ENCODE peak calls at places on chromosomes 13 and 19, in six cellular contexts. One of them, this sample, is unnamed.

GRCh38 chr13:80862466-80862865 is 521.5 kb upstream of the SPRY2 start:
- DNase-seq in WERI-Rb-1: no peak
- DNase-seq in neural progenitor cell: no peak
- DNase-seq in mucosa of descending colon: no peak
- DNase-seq in tibial nerve: no peak
- DNase-seq in bronchial epithelial cell: no peak
- DNase-seq in this sample: no peak

GRCh38 chr19:30444253-30444671 is 72.1 kb downstream of the ZNF536 start:
- DNase-seq in neural progenitor cell: no peak
- DNase-seq in tibial nerve: no peak
- DNase-seq in bronchial epithelial cell: no peak
- DNase-seq in WERI-Rb-1: no peak
- DNase-seq in mucosa of descending colon: no peak
- DNase-seq in this sample: no peak

GRCh38 chr13:104382941-104383340 is 1316.7 kb upstream of the SLC10A2 start:
- DNase-seq in bronchial epithelial cell: peak; percentile 45
- DNase-seq in neural progenitor cell: no peak
- DNase-seq in mucosa of descending colon: no peak
- DNase-seq in WERI-Rb-1: no peak
- DNase-seq in tibial nerve: no peak
- DNase-seq in this sample: peak; percentile 8

GRCh38 chr19:1970003-1970805 is 29.2 kb downstream of the CSNK1G2 start:
- DNase-seq in mucosa of descending colon: no peak
- DNase-seq in neural progenitor cell: no peak
- DNase-seq in bronchial epithelial cell: no peak
- DNase-seq in WERI-Rb-1: no peak
- DNase-seq in tibial nerve: no peak
- DNase-seq in this sample: no peak

GRCh38 chr19:7923295-7924191 is 2.4 kb downstream of the CTXN1 start:
- DNase-seq in tibial nerve: no peak
- DNase-seq in bronchial epithelial cell: no peak
- DNase-seq in mucosa of descending colon: no peak
- DNase-seq in WERI-Rb-1: no peak
- DNase-seq in neural progenitor cell: no peak
- DNase-seq in this sample: no peak

GRCh38 chr13:98272549-98272948 is 95.5 kb upstream of the RNF113B start:
- DNase-seq in tibial nerve: no peak
- DNase-seq in WERI-Rb-1: peak; percentile 92
- DNase-seq in bronchial epithelial cell: no peak
- DNase-seq in neural progenitor cell: peak; percentile 91
- DNase-seq in mucosa of descending colon: no peak
- DNase-seq in this sample: no peak

GRCh38 chr19:46878613-46879375 is 18.0 kb downstream of the ARHGAP35 start:
- DNase-seq in neural progenitor cell: no peak
- DNase-seq in tibial nerve: no peak
- DNase-seq in bronchial epithelial cell: no peak
- DNase-seq in mucosa of descending colon: no peak
- DNase-seq in WERI-Rb-1: peak; percentile 83
- DNase-seq in this sample: peak; percentile 76

GRCh38 chr13:29532136-29532535 is 63.4 kb downstream of the SLC7A1 start:
- DNase-seq in mucosa of descending colon: no peak
- DNase-seq in bronchial epithelial cell: no peak
- DNase-seq in tibial nerve: no peak
- DNase-seq in WERI-Rb-1: no peak
- DNase-seq in neural progenitor cell: no peak
- DNase-seq in this sample: peak; percentile 87

GRCh38 chr19:10690351-10690781 is 10.9 kb upstream of the QTRT1 start:
- DNase-seq in WERI-Rb-1: no peak
- DNase-seq in neural progenitor cell: no peak
- DNase-seq in bronchial epithelial cell: no peak
- DNase-seq in mucosa of descending colon: no peak
- DNase-seq in tibial nerve: no peak
- DNase-seq in this sample: no peak

GRCh38 chr13:112711528-112712265 is 21.9 kb downstream of the ATP11A start:
- DNase-seq in tibial nerve: peak; percentile 80
- DNase-seq in mucosa of descending colon: peak; percentile 68
- DNase-seq in WERI-Rb-1: no peak
- DNase-seq in bronchial epithelial cell: peak; percentile 95
- DNase-seq in neural progenitor cell: peak; percentile 95
- DNase-seq in this sample: peak; percentile 83

GRCh38 chr19:36008336-36008978 is at the start of gene SYNE4:
- DNase-seq in mucosa of descending colon: peak; percentile 73
- DNase-seq in neural progenitor cell: peak; percentile 75
- DNase-seq in WERI-Rb-1: peak; percentile 52
- DNase-seq in bronchial epithelial cell: no peak
- DNase-seq in tibial nerve: no peak
- DNase-seq in this sample: no peak

GRCh38 chr13:109131698-109132257 is 502.4 kb downstream of the MYO16 start:
- DNase-seq in WERI-Rb-1: no peak
- DNase-seq in tibial nerve: no peak
- DNase-seq in neural progenitor cell: no peak
- DNase-seq in mucosa of descending colon: peak; percentile 21
- DNase-seq in bronchial epithelial cell: no peak
- DNase-seq in this sample: no peak

GRCh38 chr13:100175803-100176182 is 86.9 kb downstream of the PCCA start:
- DNase-seq in tibial nerve: no peak
- DNase-seq in bronchial epithelial cell: no peak
- DNase-seq in mucosa of descending colon: no peak
- DNase-seq in neural progenitor cell: no peak
- DNase-seq in WERI-Rb-1: no peak
- DNase-seq in this sample: no peak

GRCh38 chr19:21084343-21084742 is 2.3 kb downstream of the ZNF714 start:
- DNase-seq in mucosa of descending colon: no peak
- DNase-seq in neural progenitor cell: no peak
- DNase-seq in tibial nerve: no peak
- DNase-seq in bronchial epithelial cell: peak; percentile 59
- DNase-seq in WERI-Rb-1: no peak
- DNase-seq in this sample: no peak

GRCh38 chr19:1651061-1651547 is 1.3 kb downstream of the TCF3 start:
- DNase-seq in mucosa of descending colon: peak; percentile 57
- DNase-seq in tibial nerve: no peak
- DNase-seq in bronchial epithelial cell: no peak
- DNase-seq in WERI-Rb-1: no peak
- DNase-seq in neural progenitor cell: peak; percentile 76
- DNase-seq in this sample: no peak

DNA sequence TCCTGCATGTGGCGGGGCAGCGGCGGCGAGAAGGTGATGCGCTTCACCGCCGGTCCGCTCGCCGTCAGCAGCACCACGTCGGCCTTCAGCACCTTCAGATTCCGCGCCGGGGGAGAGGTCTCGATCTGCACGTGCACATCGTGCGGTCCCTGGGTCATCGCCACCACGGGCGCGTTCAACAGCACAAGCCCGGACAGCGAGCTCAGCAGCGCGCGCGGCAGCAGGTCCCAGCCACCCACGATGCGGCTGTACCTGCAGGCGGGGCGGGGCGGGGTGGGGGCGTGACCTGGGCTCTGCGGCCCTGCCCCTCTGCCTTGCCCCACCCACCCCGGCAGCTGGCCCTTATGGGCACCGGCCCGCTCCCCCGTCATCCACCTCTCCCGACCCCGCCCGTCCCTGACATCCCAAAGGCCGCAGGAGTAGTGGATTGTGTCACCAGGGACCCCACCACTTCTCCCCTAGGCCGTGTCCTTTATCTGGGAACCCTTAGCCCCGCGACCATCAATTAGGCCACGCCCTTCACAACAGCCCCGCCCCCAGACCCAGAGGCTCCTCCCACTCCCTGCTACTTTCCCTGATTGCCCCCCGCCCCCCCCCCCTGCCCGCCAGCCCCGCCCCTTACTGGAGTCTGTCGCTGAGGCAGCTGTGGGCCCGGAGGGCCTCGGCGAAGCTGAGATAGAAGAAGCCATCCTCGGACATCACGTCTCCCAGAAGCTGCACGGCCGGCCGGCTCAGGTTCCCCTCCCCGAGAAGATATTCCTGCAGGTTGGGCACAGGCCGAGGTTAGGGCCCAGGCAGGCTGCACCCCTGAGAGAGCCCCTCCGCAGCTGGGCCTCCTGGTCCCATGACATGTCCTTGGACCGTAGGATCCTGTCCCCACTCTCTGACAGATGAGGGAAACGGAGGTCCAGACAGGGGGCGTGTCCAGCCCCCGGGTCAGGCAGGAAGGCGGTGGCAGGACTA is 6.1 kb downstream of the IL4I1 start:
- DNase-seq in WERI-Rb-1: no peak
- DNase-seq in neural progenitor cell: peak; percentile 82
- DNase-seq in bronchial epithelial cell: peak; percentile 33
- DNase-seq in tibial nerve: no peak
- DNase-seq in mucosa of descending colon: peak; percentile 77
- DNase-seq in this sample: no peak
- H3K4me3 ChIP-seq in WERI-Rb-1: no peak overlapping the region
- H3K4me3 ChIP-seq in neural progenitor cell: peak overlapping the region; percentile 30
- H3K4me3 ChIP-seq in bronchial epithelial cell: peak overlapping the region; percentile 24
- H3K4me3 ChIP-seq in tibial nerve: peak overlapping the region; percentile 41
- H3K4me3 ChIP-seq in mucosa of descending colon: no peak overlapping the region
- H3K4me3 ChIP-seq in this sample: no peak overlapping the region

GRCh38 chr19:15429825-15430467 is 11.2 kb upstream of the AKAP8L start:
- DNase-seq in tibial nerve: no peak
- DNase-seq in WERI-Rb-1: no peak
- DNase-seq in bronchial epithelial cell: no peak
- DNase-seq in neural progenitor cell: no peak
- DNase-seq in mucosa of descending colon: no peak
- DNase-seq in this sample: no peak
- TF ChIP-seq CTCF in tibial nerve: no peak
- TF ChIP-seq CTCF in WERI-Rb-1: no peak
- TF ChIP-seq CTCF in bronchial epithelial cell: no peak
- TF ChIP-seq CTCF in neural progenitor cell: no peak
- TF ChIP-seq CTCF in mucosa of descending colon: no peak
- TF ChIP-seq CTCF in this sample: no peak

DNA sequence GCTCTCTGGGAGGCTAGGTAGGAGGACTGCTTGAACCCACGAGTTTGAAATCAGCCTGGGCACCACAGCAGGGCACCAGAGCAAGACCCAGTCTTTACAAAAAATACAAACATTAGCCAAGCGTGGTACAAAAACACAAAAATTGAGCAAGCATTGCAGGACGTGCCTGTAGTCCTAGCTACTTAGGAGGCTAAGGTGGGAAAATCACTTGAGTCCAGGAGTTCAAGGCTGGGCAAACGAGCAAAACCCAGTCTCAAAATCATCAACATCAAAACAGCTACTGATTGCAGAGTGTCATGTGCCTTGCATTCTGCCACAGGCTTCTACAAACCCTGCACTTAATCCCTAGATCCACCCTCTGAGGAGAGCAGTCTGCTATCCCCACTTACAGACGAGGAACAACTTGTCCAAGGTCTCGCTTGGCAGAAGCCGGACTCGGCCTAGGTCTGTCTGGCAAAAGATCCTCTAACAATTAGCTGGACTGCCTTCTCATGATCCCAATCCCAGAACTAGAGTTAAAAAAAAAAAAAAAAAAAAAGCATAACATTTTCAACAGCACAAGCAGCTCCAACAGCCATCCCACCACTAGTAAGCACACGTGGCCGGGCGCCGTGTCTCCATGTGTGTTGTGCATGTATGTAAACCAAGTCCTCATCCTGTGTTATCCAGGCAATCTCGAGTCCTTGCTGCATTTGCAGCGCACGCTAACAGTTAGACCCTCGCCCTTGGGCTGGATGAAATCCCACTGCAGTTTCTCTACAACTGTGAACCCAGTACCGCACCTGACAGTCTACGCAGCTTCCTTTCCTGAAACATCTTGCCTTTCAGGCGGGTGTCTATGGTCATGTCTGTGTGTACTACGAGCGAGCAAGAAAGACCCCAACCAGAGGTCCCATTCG is 2.0 kb downstream of the PPP6R1 start:
- DNase-seq in neural progenitor cell: no peak
- DNase-seq in tibial nerve: no peak
- DNase-seq in bronchial epithelial cell: no peak
- DNase-seq in WERI-Rb-1: no peak
- DNase-seq in mucosa of descending colon: no peak
- DNase-seq in this sample: no peak
- H3K4me3 ChIP-seq in neural progenitor cell: peak overlapping the region; percentile 71
- H3K4me3 ChIP-seq in tibial nerve: peak overlapping the region; percentile 92
- H3K4me3 ChIP-seq in bronchial epithelial cell: peak overlapping the region; percentile 88
- H3K4me3 ChIP-seq in WERI-Rb-1: peak overlapping the region; percentile 83
- H3K4me3 ChIP-seq in mucosa of descending colon: no peak overlapping the region
- H3K4me3 ChIP-seq in this sample: peak overlapping the region; percentile 82

DNA sequence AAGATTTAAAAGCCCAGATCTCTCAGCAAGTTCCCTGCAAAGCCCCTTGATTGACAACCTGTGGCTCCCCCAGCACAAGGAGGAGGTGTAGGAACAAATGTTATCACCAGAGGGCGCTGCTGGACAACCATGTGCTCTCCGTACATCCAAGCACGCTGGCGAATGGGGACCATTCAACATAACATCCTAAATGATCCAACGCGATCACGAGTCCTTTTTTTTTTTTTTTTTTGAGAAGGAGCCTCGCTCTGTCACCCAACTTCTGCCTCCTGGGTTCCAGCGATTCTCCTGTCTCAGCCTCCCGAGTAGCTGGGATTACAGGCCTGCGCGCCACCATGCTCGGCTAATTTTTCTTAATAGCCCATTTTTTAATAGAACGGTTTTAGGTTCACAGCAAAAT is 52.0 kb downstream of the NWD1 start:
- DNase-seq in mucosa of descending colon: peak; percentile 93
- DNase-seq in bronchial epithelial cell: peak; percentile 73
- DNase-seq in tibial nerve: peak; percentile 80
- DNase-seq in WERI-Rb-1: peak; percentile 82
- DNase-seq in neural progenitor cell: peak; percentile 92
- DNase-seq in this sample: peak; percentile 66
- TF ChIP-seq CTCF in mucosa of descending colon: peak; percentile 53
- TF ChIP-seq CTCF in bronchial epithelial cell: peak; percentile 81
- TF ChIP-seq CTCF in tibial nerve: peak; percentile 70
- TF ChIP-seq CTCF in WERI-Rb-1: peak; percentile 81
- TF ChIP-seq CTCF in neural progenitor cell: peak; percentile 87
- TF ChIP-seq CTCF in this sample: peak; percentile 81

GRCh38 chr13:43124495-43124894 is 101.1 kb downstream of the DNAJC15 start:
- DNase-seq in tibial nerve: no peak
- DNase-seq in neural progenitor cell: no peak
- DNase-seq in mucosa of descending colon: no peak
- DNase-seq in WERI-Rb-1: no peak
- DNase-seq in bronchial epithelial cell: no peak
- DNase-seq in this sample: no peak
- H3K4me3 ChIP-seq in tibial nerve: no peak overlapping the region
- H3K4me3 ChIP-seq in neural progenitor cell: no peak overlapping the region
- H3K4me3 ChIP-seq in mucosa of descending colon: no peak overlapping the region
- H3K4me3 ChIP-seq in WERI-Rb-1: no peak overlapping the region
- H3K4me3 ChIP-seq in bronchial epithelial cell: no peak overlapping the region
- H3K4me3 ChIP-seq in this sample: no peak overlapping the region

GRCh38 chr19:5687360-5688198 is 2.5 kb upstream of the RPL36 start:
- DNase-seq in WERI-Rb-1: no peak
- DNase-seq in bronchial epithelial cell: no peak
- DNase-seq in neural progenitor cell: no peak
- DNase-seq in tibial nerve: no peak
- DNase-seq in mucosa of descending colon: no peak
- DNase-seq in this sample: no peak
- TF ChIP-seq CTCF in WERI-Rb-1: no peak
- TF ChIP-seq CTCF in bronchial epithelial cell: no peak
- TF ChIP-seq CTCF in neural progenitor cell: no peak
- TF ChIP-seq CTCF in tibial nerve: no peak
- TF ChIP-seq CTCF in mucosa of descending colon: no peak
- TF ChIP-seq CTCF in this sample: no peak

GRCh38 chr19:55387736-55388497 is 2.2 kb downstream of the RPL28 start:
- DNase-seq in WERI-Rb-1: no peak
- DNase-seq in bronchial epithelial cell: no peak
- DNase-seq in tibial nerve: no peak
- DNase-seq in neural progenitor cell: no peak
- DNase-seq in mucosa of descending colon: no peak
- DNase-seq in this sample: no peak
- H3K4me3 ChIP-seq in WERI-Rb-1: no peak overlapping the region
- H3K4me3 ChIP-seq in bronchial epithelial cell: no peak overlapping the region
- H3K4me3 ChIP-seq in tibial nerve: peak overlapping the region; percentile 69
- H3K4me3 ChIP-seq in neural progenitor cell: no peak overlapping the region
- H3K4me3 ChIP-seq in mucosa of descending colon: no peak overlapping the region
- H3K4me3 ChIP-seq in this sample: peak overlapping the region; percentile 97